ENCODE peak calls at places on chromosomes 13 and 19, in four cellular contexts. One of them, this sample, is unnamed.

GRCh38 chr13:43935878-43936277 is 56.2 kb downstream of the LACC1 start:
- DNase-seq in stimulated activated CD8-positive, alpha-beta memory T cell treated with anti-CD3 and anti-CD28 coated beads, Interleukin-4, amount 100 ng/mL, for 1 hour: no peak
- DNase-seq in SHP77: no peak
- DNase-seq in SW480: no peak
- DNase-seq in this sample: no peak

GRCh38 chr19:48772503-48772953 is 17.2 kb downstream of the FGF21 start:
- DNase-seq in stimulated activated CD8-positive, alpha-beta memory T cell treated with anti-CD3 and anti-CD28 coated beads, Interleukin-4, amount 100 ng/mL, for 1 hour: no peak
- DNase-seq in SHP77: no peak
- DNase-seq in SW480: no peak
- DNase-seq in this sample: no peak

GRCh38 chr13:112453874-112454647 is 77.9 kb downstream of the SPACA7 start:
- DNase-seq in stimulated activated CD8-positive, alpha-beta memory T cell treated with anti-CD3 and anti-CD28 coated beads, Interleukin-4, amount 100 ng/mL, for 1 hour: no peak
- DNase-seq in SHP77: no peak
- DNase-seq in SW480: no peak
- DNase-seq in this sample: no peak

GRCh38 chr19:10191347-10191746 is 3.4 kb downstream of the DNMT1 start:
- DNase-seq in stimulated activated CD8-positive, alpha-beta memory T cell treated with anti-CD3 and anti-CD28 coated beads, Interleukin-4, amount 100 ng/mL, for 1 hour: no peak
- DNase-seq in SHP77: no peak
- DNase-seq in SW480: no peak
- DNase-seq in this sample: no peak

GRCh38 chr19:23415034-23415433 is 19.8 kb upstream of the ZNF91 start:
- DNase-seq in stimulated activated CD8-positive, alpha-beta memory T cell treated with anti-CD3 and anti-CD28 coated beads, Interleukin-4, amount 100 ng/mL, for 1 hour: no peak
- DNase-seq in SHP77: no peak
- DNase-seq in SW480: no peak
- DNase-seq in this sample: no peak

GRCh38 chr19:4908311-4908710 is 990 bp upstream of the UHRF1 start:
- DNase-seq in stimulated activated CD8-positive, alpha-beta memory T cell treated with anti-CD3 and anti-CD28 coated beads, Interleukin-4, amount 100 ng/mL, for 1 hour: no peak
- DNase-seq in SHP77: no peak
- DNase-seq in SW480: no peak
- DNase-seq in this sample: no peak

GRCh38 chr13:27621116-27621365 is 651 bp upstream of the POLR1D start:
- DNase-seq in stimulated activated CD8-positive, alpha-beta memory T cell treated with anti-CD3 and anti-CD28 coated beads, Interleukin-4, amount 100 ng/mL, for 1 hour: no peak
- DNase-seq in SHP77: no peak
- DNase-seq in SW480: no peak
- DNase-seq in this sample: peak

GRCh38 chr13:90483906-90484305 is 863.6 kb upstream of the MIR17HG start:
- DNase-seq in stimulated activated CD8-positive, alpha-beta memory T cell treated with anti-CD3 and anti-CD28 coated beads, Interleukin-4, amount 100 ng/mL, for 1 hour: no peak
- DNase-seq in SHP77: no peak
- DNase-seq in SW480: no peak
- DNase-seq in this sample: no peak

GRCh38 chr13:113043931-113044330 is 61.7 kb upstream of the F7 start:
- DNase-seq in stimulated activated CD8-positive, alpha-beta memory T cell treated with anti-CD3 and anti-CD28 coated beads, Interleukin-4, amount 100 ng/mL, for 1 hour: no peak
- DNase-seq in SHP77: no peak
- DNase-seq in SW480: no peak
- DNase-seq in this sample: no peak

GRCh38 chr13:99659234-99659633 is 158.0 kb downstream of the TM9SF2 start:
- DNase-seq in stimulated activated CD8-positive, alpha-beta memory T cell treated with anti-CD3 and anti-CD28 coated beads, Interleukin-4, amount 100 ng/mL, for 1 hour: no peak
- DNase-seq in SHP77: no peak
- DNase-seq in SW480: no peak
- DNase-seq in this sample: peak

GRCh38 chr13:86426437-86426836 is 627.2 kb upstream of the SLITRK6 start:
- DNase-seq in stimulated activated CD8-positive, alpha-beta memory T cell treated with anti-CD3 and anti-CD28 coated beads, Interleukin-4, amount 100 ng/mL, for 1 hour: no peak
- DNase-seq in SHP77: no peak
- DNase-seq in SW480: no peak
- DNase-seq in this sample: no peak

GRCh38 chr13:95113601-95114000 is 187.7 kb downstream of the ABCC4 start:
- DNase-seq in stimulated activated CD8-positive, alpha-beta memory T cell treated with anti-CD3 and anti-CD28 coated beads, Interleukin-4, amount 100 ng/mL, for 1 hour: no peak
- DNase-seq in SHP77: no peak
- DNase-seq in SW480: no peak
- DNase-seq in this sample: no peak

GRCh38 chr19:2273356-2274184 is 8.4 kb downstream of the PEAK3 start:
- DNase-seq in stimulated activated CD8-positive, alpha-beta memory T cell treated with anti-CD3 and anti-CD28 coated beads, Interleukin-4, amount 100 ng/mL, for 1 hour: no peak
- DNase-seq in SHP77: peak
- DNase-seq in SW480: peak
- DNase-seq in this sample: no peak

GRCh38 chr13:50179977-50180376 is 164.7 kb downstream of the KCNRG start:
- DNase-seq in stimulated activated CD8-positive, alpha-beta memory T cell treated with anti-CD3 and anti-CD28 coated beads, Interleukin-4, amount 100 ng/mL, for 1 hour: no peak
- DNase-seq in SHP77: no peak
- DNase-seq in SW480: no peak
- DNase-seq in this sample: no peak

GRCh38 chr13:111363121-111363520 is 42.7 kb downstream of the TEX29 start:
- DNase-seq in stimulated activated CD8-positive, alpha-beta memory T cell treated with anti-CD3 and anti-CD28 coated beads, Interleukin-4, amount 100 ng/mL, for 1 hour: no peak
- DNase-seq in SHP77: no peak
- DNase-seq in SW480: no peak
- DNase-seq in this sample: no peak

GRCh38 chr13:99203601-99204579 is 3.2 kb downstream of the UBAC2 start:
- DNase-seq in stimulated activated CD8-positive, alpha-beta memory T cell treated with anti-CD3 and anti-CD28 coated beads, Interleukin-4, amount 100 ng/mL, for 1 hour: no peak
- DNase-seq in SHP77: no peak
- DNase-seq in SW480: no peak
- DNase-seq in this sample: no peak

GRCh38 chr19:30678168-30678567 is 306.0 kb downstream of the ZNF536 start:
- DNase-seq in stimulated activated CD8-positive, alpha-beta memory T cell treated with anti-CD3 and anti-CD28 coated beads, Interleukin-4, amount 100 ng/mL, for 1 hour: no peak
- DNase-seq in SHP77: no peak
- DNase-seq in SW480: no peak
- DNase-seq in this sample: no peak

GRCh38 chr13:100234524-100235136 is 145.7 kb downstream of the PCCA start:
- DNase-seq in stimulated activated CD8-positive, alpha-beta memory T cell treated with anti-CD3 and anti-CD28 coated beads, Interleukin-4, amount 100 ng/mL, for 1 hour: no peak
- DNase-seq in SHP77: no peak
- DNase-seq in SW480: no peak
- DNase-seq in this sample: no peak

GRCh38 chr13:102830646-102831045 is 15.2 kb upstream of the ERCC5 start:
- DNase-seq in stimulated activated CD8-positive, alpha-beta memory T cell treated with anti-CD3 and anti-CD28 coated beads, Interleukin-4, amount 100 ng/mL, for 1 hour: no peak
- DNase-seq in SHP77: no peak
- DNase-seq in SW480: no peak
- DNase-seq in this sample: no peak

GRCh38 chr13:21825801-21826200 is 154.9 kb downstream of the FGF9 start:
- DNase-seq in stimulated activated CD8-positive, alpha-beta memory T cell treated with anti-CD3 and anti-CD28 coated beads, Interleukin-4, amount 100 ng/mL, for 1 hour: no peak
- DNase-seq in SHP77: no peak
- DNase-seq in SW480: no peak
- DNase-seq in this sample: no peak

GRCh38 chr13:36297600-36298338 is at the start of gene CCDC169:
- DNase-seq in stimulated activated CD8-positive, alpha-beta memory T cell treated with anti-CD3 and anti-CD28 coated beads, Interleukin-4, amount 100 ng/mL, for 1 hour: no peak
- DNase-seq in SHP77: peak
- DNase-seq in SW480: no peak
- DNase-seq in this sample: peak

GRCh38 chr19:51799311-51799997 is 4.5 kb downstream of the FPR3 start:
- DNase-seq in stimulated activated CD8-positive, alpha-beta memory T cell treated with anti-CD3 and anti-CD28 coated beads, Interleukin-4, amount 100 ng/mL, for 1 hour: no peak
- DNase-seq in SHP77: peak
- DNase-seq in SW480: peak
- DNase-seq in this sample: no peak

GRCh38 chr13:82654851-82655517 is 1227.3 kb downstream of the SLITRK1 start:
- DNase-seq in stimulated activated CD8-positive, alpha-beta memory T cell treated with anti-CD3 and anti-CD28 coated beads, Interleukin-4, amount 100 ng/mL, for 1 hour: no peak
- DNase-seq in SHP77: peak
- DNase-seq in SW480: no peak
- DNase-seq in this sample: no peak

GRCh38 chr13:51034906-51035305 is 76.2 kb downstream of the C13orf42 start:
- DNase-seq in stimulated activated CD8-positive, alpha-beta memory T cell treated with anti-CD3 and anti-CD28 coated beads, Interleukin-4, amount 100 ng/mL, for 1 hour: no peak
- DNase-seq in SHP77: peak
- DNase-seq in SW480: no peak
- DNase-seq in this sample: peak

GRCh38 chr13:80084086-80084676 is 256.7 kb downstream of the SPRY2 start:
- DNase-seq in stimulated activated CD8-positive, alpha-beta memory T cell treated with anti-CD3 and anti-CD28 coated beads, Interleukin-4, amount 100 ng/mL, for 1 hour: no peak
- DNase-seq in SHP77: no peak
- DNase-seq in SW480: peak
- DNase-seq in this sample: peak

GRCh38 chr13:21850013-21851006 is 179.4 kb downstream of the FGF9 start:
- DNase-seq in stimulated activated CD8-positive, alpha-beta memory T cell treated with anti-CD3 and anti-CD28 coated beads, Interleukin-4, amount 100 ng/mL, for 1 hour: no peak
- DNase-seq in SHP77: no peak
- DNase-seq in SW480: no peak
- DNase-seq in this sample: no peak

GRCh38 chr13:58324130-58324529 is 692.6 kb downstream of the PCDH17 start:
- DNase-seq in stimulated activated CD8-positive, alpha-beta memory T cell treated with anti-CD3 and anti-CD28 coated beads, Interleukin-4, amount 100 ng/mL, for 1 hour: no peak
- DNase-seq in SHP77: no peak
- DNase-seq in SW480: no peak
- DNase-seq in this sample: no peak

GRCh38 chr13:68719815-68720214 is 1387.8 kb upstream of the ATXN8OS start:
- DNase-seq in stimulated activated CD8-positive, alpha-beta memory T cell treated with anti-CD3 and anti-CD28 coated beads, Interleukin-4, amount 100 ng/mL, for 1 hour: no peak
- DNase-seq in SHP77: no peak
- DNase-seq in SW480: no peak
- DNase-seq in this sample: no peak

GRCh38 chr19:14361824-14362223 is 19.4 kb upstream of the ADGRE5 start:
- DNase-seq in stimulated activated CD8-positive, alpha-beta memory T cell treated with anti-CD3 and anti-CD28 coated beads, Interleukin-4, amount 100 ng/mL, for 1 hour: no peak
- DNase-seq in SHP77: peak
- DNase-seq in SW480: no peak
- DNase-seq in this sample: no peak

GRCh38 chr13:83498486-83499190 is 383.6 kb downstream of the SLITRK1 start:
- DNase-seq in stimulated activated CD8-positive, alpha-beta memory T cell treated with anti-CD3 and anti-CD28 coated beads, Interleukin-4, amount 100 ng/mL, for 1 hour: no peak
- DNase-seq in SHP77: peak
- DNase-seq in SW480: peak
- DNase-seq in this sample: no peak

GRCh38 chr13:110644892-110645521 is 29.7 kb downstream of the NAXD start:
- DNase-seq in stimulated activated CD8-positive, alpha-beta memory T cell treated with anti-CD3 and anti-CD28 coated beads, Interleukin-4, amount 100 ng/mL, for 1 hour: peak
- DNase-seq in SHP77: peak
- DNase-seq in SW480: peak
- DNase-seq in this sample: no peak

GRCh38 chr13:45119469-45119989 is 781 bp upstream of the GTF2F2 start:
- DNase-seq in stimulated activated CD8-positive, alpha-beta memory T cell treated with anti-CD3 and anti-CD28 coated beads, Interleukin-4, amount 100 ng/mL, for 1 hour: no peak
- DNase-seq in SHP77: no peak
- DNase-seq in SW480: peak
- DNase-seq in this sample: peak

GRCh38 chr19:55091126-55091910 is 15.6 kb downstream of the EPS8L1 start:
- DNase-seq in stimulated activated CD8-positive, alpha-beta memory T cell treated with anti-CD3 and anti-CD28 coated beads, Interleukin-4, amount 100 ng/mL, for 1 hour: no peak
- DNase-seq in SHP77: no peak
- DNase-seq in SW480: no peak
- DNase-seq in this sample: no peak

GRCh38 chr19:4456843-4457653 is 546 bp downstream of the UBXN6 start:
- DNase-seq in stimulated activated CD8-positive, alpha-beta memory T cell treated with anti-CD3 and anti-CD28 coated beads, Interleukin-4, amount 100 ng/mL, for 1 hour: no peak
- DNase-seq in SHP77: peak
- DNase-seq in SW480: no peak
- DNase-seq in this sample: peak

GRCh38 chr13:113930711-113931637 is 42.9 kb downstream of the C13orf46 start:
- DNase-seq in stimulated activated CD8-positive, alpha-beta memory T cell treated with anti-CD3 and anti-CD28 coated beads, Interleukin-4, amount 100 ng/mL, for 1 hour: peak
- DNase-seq in SHP77: no peak
- DNase-seq in SW480: peak
- DNase-seq in this sample: no peak

GRCh38 chr13:40379794-40380608 is 286.4 kb downstream of the FOXO1 start:
- DNase-seq in stimulated activated CD8-positive, alpha-beta memory T cell treated with anti-CD3 and anti-CD28 coated beads, Interleukin-4, amount 100 ng/mL, for 1 hour: no peak
- DNase-seq in SHP77: no peak
- DNase-seq in SW480: no peak
- DNase-seq in this sample: no peak

GRCh38 chr13:113433391-113433916 is 19.8 kb downstream of the ADPRHL1 start:
- DNase-seq in stimulated activated CD8-positive, alpha-beta memory T cell treated with anti-CD3 and anti-CD28 coated beads, Interleukin-4, amount 100 ng/mL, for 1 hour: no peak
- DNase-seq in SHP77: no peak
- DNase-seq in SW480: no peak
- DNase-seq in this sample: no peak

GRCh38 chr19:15265849-15266248 is 33.6 kb upstream of the EPHX3 start:
- DNase-seq in stimulated activated CD8-positive, alpha-beta memory T cell treated with anti-CD3 and anti-CD28 coated beads, Interleukin-4, amount 100 ng/mL, for 1 hour: no peak
- DNase-seq in SHP77: peak
- DNase-seq in SW480: no peak
- DNase-seq in this sample: no peak

GRCh38 chr19:34253711-34254551 is 423 bp upstream of the GARRE1 start:
- DNase-seq in stimulated activated CD8-positive, alpha-beta memory T cell treated with anti-CD3 and anti-CD28 coated beads, Interleukin-4, amount 100 ng/mL, for 1 hour: no peak
- DNase-seq in SHP77: no peak
- DNase-seq in SW480: no peak
- DNase-seq in this sample: no peak